ENCODE peak calls at places on chromosomes 1 and 21, in five cellular contexts. H, U, Q, N and I are unnamed samples.

GRCh38 chr1:62539028-62539447 is 58.3 kb upstream of the ANGPTL3 start:
- DNase-seq in H (no peak), U (no peak), Q (peak), N (no peak), I (no peak)

GRCh38 chr1:198880818-198881597 is 242.2 kb downstream of the PTPRC start:
- DNase-seq in H (peak), U (peak), Q (peak), N (no peak), I (no peak)

GRCh38 chr1:37448691-37449417 is 25.5 kb upstream of the ZC3H12A start:
- DNase-seq in H (no peak), U (no peak), Q (peak), N (no peak), I (no peak)

GRCh38 chr1:244653439-244654283 is 735 bp downstream of the DESI2 start:
- DNase-seq in H (no peak), U (no peak), Q (peak), N (no peak), I (peak)

GRCh38 chr1:98516306-98516705 is 145.2 kb upstream of the SNX7 start:
- DNase-seq in H (no peak), U (no peak), Q (no peak), N (no peak), I (no peak)

GRCh38 chr1:207032528-207033017 is at the start of gene C1orf116:
- DNase-seq in H (no peak), U (no peak), Q (peak), N (no peak), I (no peak)

GRCh38 chr1:97038410-97038809 is 316.8 kb downstream of the PTBP2 start:
- DNase-seq in H (no peak), U (no peak), Q (peak), N (no peak), I (no peak)

GRCh38 chr1:44802306-44803061 is 2.3 kb downstream of the PLK3 start:
- DNase-seq in H (no peak), U (no peak), Q (no peak), N (peak), I (no peak)

GRCh38 chr1:15007842-15008241 is 145.7 kb upstream of the TMEM51 start:
- DNase-seq in H (no peak), U (no peak), Q (no peak), N (no peak), I (no peak)

GRCh38 chr1:209651148-209651547 is 1.1 kb downstream of the LAMB3 start:
- DNase-seq in H (peak), U (no peak), Q (peak), N (peak), I (peak)

GRCh38 chr1:211736351-211736915 is 61.0 kb upstream of the NEK2 start:
- DNase-seq in H (no peak), U (no peak), Q (no peak), N (no peak), I (no peak)

GRCh38 chr1:77468556-77468955 is 186.7 kb downstream of the AK5 start:
- DNase-seq in H (no peak), U (no peak), Q (no peak), N (no peak), I (no peak)

GRCh38 chr1:39272791-39273071 is 68.2 kb downstream of the MACF1 start:
- DNase-seq in H (no peak), U (no peak), Q (no peak), N (no peak), I (no peak)

GRCh38 chr1:7009741-7010525 is 224.7 kb downstream of the CAMTA1 start:
- DNase-seq in H (no peak), U (no peak), Q (no peak), N (no peak), I (no peak)

GRCh38 chr21:19322360-19322759 is 918.8 kb upstream of the TMPRSS15 start:
- DNase-seq in H (no peak), U (no peak), Q (peak), N (no peak), I (no peak)

GRCh38 chr21:45607021-45607921 is 36.3 kb upstream of the PCBP3 start:
- DNase-seq in H (no peak), U (no peak), Q (peak), N (peak), I (no peak)

GRCh38 chr1:30670195-30671060 is 53.0 kb downstream of the MATN1 start:
- DNase-seq in H (no peak), U (no peak), Q (peak), N (no peak), I (no peak)

GRCh38 chr1:227587968-227588367 is 24.6 kb downstream of the ZNF678 start:
- DNase-seq in H (no peak), U (no peak), Q (no peak), N (no peak), I (no peak)

GRCh38 chr21:36064085-36064460 is 3.7 kb upstream of the SETD4 start:
- DNase-seq in H (no peak), U (no peak), Q (no peak), N (no peak), I (no peak)

GRCh38 chr1:9200441-9200840 is 34.1 kb upstream of the H6PD start:
- DNase-seq in H (no peak), U (no peak), Q (no peak), N (no peak), I (no peak)

GRCh38 chr1:77051406-77051805 is 167.8 kb downstream of the PIGK start:
- DNase-seq in H (no peak), U (no peak), Q (no peak), N (no peak), I (no peak)

GRCh38 chr21:14881863-14882262 is 182.9 kb downstream of the NRIP1 start:
- DNase-seq in H (no peak), U (no peak), Q (no peak), N (no peak), I (no peak)

GRCh38 chr1:4108741-4109625 is 208.9 kb upstream of the C1orf174 start:
- DNase-seq in H (no peak), U (no peak), Q (no peak), N (no peak), I (no peak)